ENCODE peak calls at places on chromosomes 12 and 14, in eight cellular contexts. One of them, this sample, is unnamed.

GRCh38 chr12:31369712-31370521 is 44.0 kb upstream of the SINHCAF start:
- DNase-seq in HS-27A: no peak
- DNase-seq in H9: peak; percentile 76
- DNase-seq in NCI-H2029: peak; percentile 42
- DNase-seq in activated CD4-positive, CD25-positive, alpha-beta regulatory T cell: no peak
- DNase-seq in lung microvascular endothelial cell: peak; percentile 31
- DNase-seq in naive B cell: no peak
- DNase-seq in stimulated activated CD8-positive, alpha-beta memory T cell treated with anti-CD3 and anti-CD28 coated beads, Interleukin-4, amount 100 ng/mL, for 1 hour: no peak
- DNase-seq in this sample: peak; percentile 58

GRCh38 chr12:68865399-68866154 is 57.6 kb downstream of the MDM2 start:
- DNase-seq in lung microvascular endothelial cell: no peak
- DNase-seq in HS-27A: no peak
- DNase-seq in activated CD4-positive, CD25-positive, alpha-beta regulatory T cell: no peak
- DNase-seq in NCI-H2029: no peak
- DNase-seq in naive B cell: no peak
- DNase-seq in H9: no peak
- DNase-seq in stimulated activated CD8-positive, alpha-beta memory T cell treated with anti-CD3 and anti-CD28 coated beads, Interleukin-4, amount 100 ng/mL, for 1 hour: no peak
- DNase-seq in this sample: no peak

GRCh38 chr12:120542166-120542565 is 8.0 kb downstream of the RNF10 start:
- DNase-seq in HS-27A: no peak
- DNase-seq in lung microvascular endothelial cell: no peak
- DNase-seq in stimulated activated CD8-positive, alpha-beta memory T cell treated with anti-CD3 and anti-CD28 coated beads, Interleukin-4, amount 100 ng/mL, for 1 hour: no peak
- DNase-seq in H9: no peak
- DNase-seq in naive B cell: no peak
- DNase-seq in NCI-H2029: no peak
- DNase-seq in activated CD4-positive, CD25-positive, alpha-beta regulatory T cell: no peak
- DNase-seq in this sample: no peak

GRCh38 chr12:1972260-1972659 is 32.0 kb downstream of the DCP1B start:
- DNase-seq in naive B cell: no peak
- DNase-seq in lung microvascular endothelial cell: no peak
- DNase-seq in H9: no peak
- DNase-seq in stimulated activated CD8-positive, alpha-beta memory T cell treated with anti-CD3 and anti-CD28 coated beads, Interleukin-4, amount 100 ng/mL, for 1 hour: no peak
- DNase-seq in HS-27A: peak; percentile 38
- DNase-seq in activated CD4-positive, CD25-positive, alpha-beta regulatory T cell: no peak
- DNase-seq in NCI-H2029: no peak
- DNase-seq in this sample: no peak

GRCh38 chr12:82040987-82041743 is 282.0 kb upstream of the PPFIA2 start:
- DNase-seq in HS-27A: no peak
- DNase-seq in NCI-H2029: no peak
- DNase-seq in activated CD4-positive, CD25-positive, alpha-beta regulatory T cell: no peak
- DNase-seq in stimulated activated CD8-positive, alpha-beta memory T cell treated with anti-CD3 and anti-CD28 coated beads, Interleukin-4, amount 100 ng/mL, for 1 hour: no peak
- DNase-seq in lung microvascular endothelial cell: no peak
- DNase-seq in H9: no peak
- DNase-seq in naive B cell: no peak
- DNase-seq in this sample: no peak

GRCh38 chr14:97539389-97539786 is 742.2 kb downstream of the VRK1 start:
- DNase-seq in stimulated activated CD8-positive, alpha-beta memory T cell treated with anti-CD3 and anti-CD28 coated beads, Interleukin-4, amount 100 ng/mL, for 1 hour: no peak
- DNase-seq in HS-27A: no peak
- DNase-seq in H9: no peak
- DNase-seq in activated CD4-positive, CD25-positive, alpha-beta regulatory T cell: no peak
- DNase-seq in NCI-H2029: no peak
- DNase-seq in lung microvascular endothelial cell: no peak
- DNase-seq in naive B cell: no peak
- DNase-seq in this sample: no peak

GRCh38 chr12:64669270-64669842 is 59.1 kb downstream of the RASSF3 start:
- DNase-seq in HS-27A: no peak
- DNase-seq in activated CD4-positive, CD25-positive, alpha-beta regulatory T cell: no peak
- DNase-seq in lung microvascular endothelial cell: no peak
- DNase-seq in stimulated activated CD8-positive, alpha-beta memory T cell treated with anti-CD3 and anti-CD28 coated beads, Interleukin-4, amount 100 ng/mL, for 1 hour: no peak
- DNase-seq in naive B cell: peak; percentile 56
- DNase-seq in H9: peak; percentile 68
- DNase-seq in NCI-H2029: no peak
- DNase-seq in this sample: no peak

GRCh38 chr12:69929125-69929524 is 104.1 kb downstream of the MYRFL start:
- DNase-seq in naive B cell: no peak
- DNase-seq in activated CD4-positive, CD25-positive, alpha-beta regulatory T cell: no peak
- DNase-seq in lung microvascular endothelial cell: no peak
- DNase-seq in stimulated activated CD8-positive, alpha-beta memory T cell treated with anti-CD3 and anti-CD28 coated beads, Interleukin-4, amount 100 ng/mL, for 1 hour: no peak
- DNase-seq in NCI-H2029: no peak
- DNase-seq in HS-27A: no peak
- DNase-seq in H9: no peak
- DNase-seq in this sample: no peak

GRCh38 chr14:66281036-66281776 is 205.0 kb upstream of the CCDC196 start:
- DNase-seq in HS-27A: no peak
- DNase-seq in lung microvascular endothelial cell: no peak
- DNase-seq in NCI-H2029: no peak
- DNase-seq in activated CD4-positive, CD25-positive, alpha-beta regulatory T cell: no peak
- DNase-seq in stimulated activated CD8-positive, alpha-beta memory T cell treated with anti-CD3 and anti-CD28 coated beads, Interleukin-4, amount 100 ng/mL, for 1 hour: no peak
- DNase-seq in naive B cell: no peak
- DNase-seq in H9: no peak
- DNase-seq in this sample: no peak

GRCh38 chr12:47270782-47271664 is 191.3 kb upstream of the AMIGO2 start:
- DNase-seq in HS-27A: peak; percentile 91
- DNase-seq in activated CD4-positive, CD25-positive, alpha-beta regulatory T cell: no peak
- DNase-seq in stimulated activated CD8-positive, alpha-beta memory T cell treated with anti-CD3 and anti-CD28 coated beads, Interleukin-4, amount 100 ng/mL, for 1 hour: no peak
- DNase-seq in lung microvascular endothelial cell: no peak
- DNase-seq in NCI-H2029: no peak
- DNase-seq in naive B cell: no peak
- DNase-seq in H9: no peak
- DNase-seq in this sample: peak; percentile 19

GRCh38 chr14:61472801-61473376 is 151.5 kb downstream of the PRKCH start:
- DNase-seq in activated CD4-positive, CD25-positive, alpha-beta regulatory T cell: peak; percentile 17
- DNase-seq in HS-27A: no peak
- DNase-seq in stimulated activated CD8-positive, alpha-beta memory T cell treated with anti-CD3 and anti-CD28 coated beads, Interleukin-4, amount 100 ng/mL, for 1 hour: no peak
- DNase-seq in lung microvascular endothelial cell: no peak
- DNase-seq in naive B cell: no peak
- DNase-seq in NCI-H2029: no peak
- DNase-seq in H9: no peak
- DNase-seq in this sample: no peak

GRCh38 chr12:116372815-116373214 is 95.3 kb upstream of the MED13L start:
- DNase-seq in lung microvascular endothelial cell: peak; percentile 43
- DNase-seq in NCI-H2029: no peak
- DNase-seq in stimulated activated CD8-positive, alpha-beta memory T cell treated with anti-CD3 and anti-CD28 coated beads, Interleukin-4, amount 100 ng/mL, for 1 hour: no peak
- DNase-seq in activated CD4-positive, CD25-positive, alpha-beta regulatory T cell: no peak
- DNase-seq in naive B cell: no peak
- DNase-seq in H9: no peak
- DNase-seq in HS-27A: no peak
- DNase-seq in this sample: no peak

GRCh38 chr12:57519758-57520007 is 631 bp downstream of the DDIT3 start:
- DNase-seq in lung microvascular endothelial cell: no peak
- DNase-seq in activated CD4-positive, CD25-positive, alpha-beta regulatory T cell: no peak
- DNase-seq in naive B cell: no peak
- DNase-seq in NCI-H2029: no peak
- DNase-seq in stimulated activated CD8-positive, alpha-beta memory T cell treated with anti-CD3 and anti-CD28 coated beads, Interleukin-4, amount 100 ng/mL, for 1 hour: no peak
- DNase-seq in HS-27A: no peak
- DNase-seq in H9: peak; percentile 74
- DNase-seq in this sample: no peak

GRCh38 chr14:93041002-93041401 is 74.7 kb downstream of the ITPK1 start:
- DNase-seq in HS-27A: no peak
- DNase-seq in activated CD4-positive, CD25-positive, alpha-beta regulatory T cell: no peak
- DNase-seq in lung microvascular endothelial cell: no peak
- DNase-seq in H9: peak; percentile 81
- DNase-seq in NCI-H2029: no peak
- DNase-seq in stimulated activated CD8-positive, alpha-beta memory T cell treated with anti-CD3 and anti-CD28 coated beads, Interleukin-4, amount 100 ng/mL, for 1 hour: no peak
- DNase-seq in naive B cell: no peak
- DNase-seq in this sample: no peak

This sample was measured in HFF-Myc.